ENCODE peak calls at places on chromosomes 5 and 9, in five cellular contexts. M, O, U, K and D are unnamed samples. For H3K27me3 and H3K4me1, the result is how much of the 10 kb centered on the place peaks cover.

GRCh38 chr5:18487928-18488480 is 853.7 kb downstream of the TAF11L14 start:
- DNase-seq in O (peak), K (no peak), U (no peak), M (no peak), D (no peak)

GRCh38 chr5:165981721-165982120 is 2309.7 kb upstream of the WWC1 start:
- DNase-seq in O (no peak), K (no peak), M (no peak), U (no peak), D (no peak)

GRCh38 chr9:137164370-137165249 is 5.2 kb downstream of the LRRC26 start:
- DNase-seq in K (no peak), O (no peak), M (no peak), U (no peak), D (no peak)

GRCh38 chr9:85900504-85901201 is 40.3 kb upstream of the NAA35 start:
- DNase-seq in K (peak), M (peak), O (peak), U (no peak), D (peak)

GRCh38 chr5:132012385-132013005 is 1.0 kb upstream of the ACSL6 start:
- DNase-seq in U (no peak), O (peak), K (peak), M (peak), D (no peak)

GRCh38 chr5:16964821-16965220 is 28.7 kb upstream of the MYO10 start:
- DNase-seq in U (no peak), M (no peak), K (no peak), O (no peak), D (no peak)

GRCh38 chr9:88691811-88692210 is 156.8 kb downstream of the NXNL2 start:
- DNase-seq in U (no peak), M (no peak), O (peak), K (peak), D (no peak)

GRCh38 chr9:86795861-86796497 is 151.3 kb downstream of the GAS1 start:
- DNase-seq in O (no peak), M (peak), K (peak), U (no peak), D (no peak)

GRCh38 chr5:55062039-55062779 is 38.2 kb downstream of the GZMK start:
- DNase-seq in K (no peak), M (no peak), O (no peak), U (no peak), D (peak)

GRCh38 chr9:136110082-136111061 is 8.3 kb downstream of the TMEM250 start:
- DNase-seq in U (no peak), M (no peak), K (peak), O (peak), D (peak)

GRCh38 chr5:95759005-95759404 is 27.9 kb downstream of the RHOBTB3 start:
- DNase-seq in O (peak), K (no peak), M (no peak), U (no peak), D (no peak)

GRCh38 chr9:6219981-6220380 is 4.4 kb downstream of the IL33 start:
- DNase-seq in M (no peak), O (no peak), K (peak), U (no peak), D (no peak)

GRCh38 chr5:125491986-125492385 is 745.5 kb upstream of the ZNF608 start:
- DNase-seq in U (no peak), O (no peak), K (peak), M (no peak), D (no peak)

GRCh38 chr5:141412853-141413539 is at the start of gene PCDHGA10:
- DNase-seq in M (no peak), O (peak), U (peak), K (peak), D (peak)

GRCh38 chr9:127825319-127826051 is 22.8 kb downstream of the FPGS start:
- DNase-seq in O (no peak), U (no peak), M (peak), K (no peak), D (no peak)

GRCh38 chr9:76738402-76738801 is 25.8 kb upstream of the PCA3 start:
- DNase-seq in O (no peak), M (no peak), K (no peak), U (no peak), D (no peak)

GRCh38 chr9:90642570-90643539 is at the start of gene DIRAS2:
- DNase-seq in K (peak), O (peak), M (peak), U (no peak), D (no peak)

GRCh38 chr9:9257999-9258398 is 1354.8 kb downstream of the PTPRD start:
- DNase-seq in M (no peak), O (no peak), U (no peak), K (no peak), D (no peak)

GRCh38 chr5:68554566-68555279 is 339.2 kb downstream of the PIK3R1 start:
- DNase-seq in K (peak), O (peak), M (peak), U (no peak), D (no peak)

GRCh38 chr9:136858844-136859757 is 7.0 kb downstream of the MAMDC4 start:
- DNase-seq in U (no peak), O (no peak), K (peak), M (peak), D (no peak)

GRCh38 chr9:5708414-5708813 is 79.5 kb downstream of the RIC1 start:
- DNase-seq in U (no peak), M (no peak), K (no peak), O (peak), D (no peak)

GRCh38 chr5:171336486-171337206 is 27.6 kb downstream of the TLX3 start:
- DNase-seq in U (no peak), O (peak), K (peak), M (peak), D (no peak)

GRCh38 chr5:14869286-14870164 is 2.1 kb downstream of the ANKH start:
- DNase-seq in K (no peak), O (no peak), M (no peak), U (no peak), D (peak)

GRCh38 chr9:125558453-125559084 is 148.4 kb downstream of the MAPKAP1 start:
- DNase-seq in M (no peak), O (peak), K (peak), U (peak), D (peak)

GRCh38 chr5:42005561-42006153 is 80.6 kb downstream of the FBXO4 start:
- DNase-seq in M (no peak), K (peak), U (no peak), O (peak), D (no peak)

GRCh38 chr9:137379761-137380161 is 43.2 kb downstream of the EXD3 start:
- DNase-seq in O (no peak), U (no peak), K (no peak), M (no peak), D (no peak)

GRCh38 chr9:130860458-130861316 is 25.6 kb downstream of the ABL1 start:
- DNase-seq in O (peak), U (no peak), K (peak), M (peak), D (no peak)

GRCh38 chr5:108769352-108769751 is 21.7 kb downstream of the FER start:
- DNase-seq in K (no peak), O (no peak), M (no peak), U (no peak), D (no peak)

GRCh38 chr9:71001780-71002386 is 119.5 kb downstream of the TRPM3 start:
- DNase-seq in O (no peak), M (no peak), K (peak), U (no peak), D (no peak)

GRCh38 chr5:96439477-96440184 is 6.6 kb upstream of the PCSK1 start:
- DNase-seq in K (peak), O (no peak), U (no peak), M (no peak), D (no peak)

DNA sequence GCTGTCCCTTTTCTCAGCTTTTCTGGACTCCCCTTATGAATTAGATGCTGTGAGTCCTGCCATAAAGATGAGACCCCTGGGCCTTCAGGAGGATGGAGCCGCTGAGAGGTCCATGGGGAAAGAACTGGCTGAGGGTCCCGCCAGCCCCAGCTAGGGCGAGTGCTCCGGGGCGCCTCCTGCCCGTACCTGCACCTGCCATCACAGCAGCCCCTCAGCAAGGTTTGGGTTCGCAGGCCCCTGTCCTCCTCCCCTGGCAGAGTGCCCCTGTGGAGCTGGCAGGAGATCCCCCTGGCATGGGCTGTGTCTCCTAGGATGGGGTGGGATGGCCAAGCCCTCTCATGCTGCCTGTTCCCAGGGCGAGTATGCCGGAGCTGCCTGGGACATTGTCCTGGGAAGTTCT is 64.2 kb downstream of the COL5A1 start:
- DNase-seq in K (no peak), O (no peak), U (no peak), M (no peak), D (no peak)
- H3K27ac ChIP-seq in K (no peak), O (no peak), U (no peak), M (no peak), D (no peak)

GRCh38 chr5:3606121-3606831 is 10.6 kb downstream of the IRX1 start:
- DNase-seq in M (no peak), U (no peak), K (no peak), O (no peak), D (no peak)
- H3K27me3 ChIP-seq in M (under half), U (under half), K (under half), O (under half), D (under half)

DNA sequence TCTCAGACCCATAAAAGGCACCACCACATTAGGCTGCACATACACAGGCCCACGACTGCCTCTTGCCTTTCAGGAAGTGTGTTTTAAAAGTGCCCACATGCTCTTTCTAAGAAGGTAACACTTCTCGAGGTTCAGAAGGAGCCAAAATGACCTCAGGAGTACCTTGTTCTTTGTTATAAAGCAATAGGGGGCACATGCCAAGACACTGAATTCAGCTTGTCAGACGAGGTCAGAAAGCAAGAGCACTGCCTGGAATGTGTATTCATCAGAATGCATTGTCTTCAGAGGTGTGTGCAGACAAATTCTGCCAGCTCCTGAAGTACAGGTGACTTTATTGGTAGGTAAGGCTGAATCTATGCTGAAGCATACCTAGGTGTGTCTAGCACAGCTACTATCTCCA is 114.5 kb upstream of the IRX1 start:
- DNase-seq in K (no peak), M (no peak), O (no peak), U (no peak), D (no peak)
- H3K4me1 ChIP-seq in K (under half), M (under half), O (under half), U (under half), D (under half)

GRCh38 chr9:81689343-81690175 is at the start of gene TLE1:
- DNase-seq in O (peak), U (peak), M (peak), K (peak), D (peak)

GRCh38 chr9:81683704-81684103 is 5.6 kb downstream of the TLE1 start:
- DNase-seq in M (no peak), O (no peak), K (no peak), U (no peak), D (no peak)

GRCh38 chr9:81685763-81686613 is 3.4 kb downstream of the TLE1 start:
- DNase-seq in K (peak), O (peak), M (no peak), U (no peak), D (no peak)

GRCh38 chr9:81687521-81688261 is 1.7 kb downstream of the TLE1 start:
- DNase-seq in U (no peak), M (peak), O (peak), K (peak), D (no peak)

GRCh38 chr9:81686614-81687520 is 2.5 kb downstream of the TLE1 start:
- DNase-seq in K (peak), M (peak), U (no peak), O (peak), D (no peak)
- H3K27ac ChIP-seq in K (no peak), M (peak), U (no peak), O (no peak), D (no peak)

GRCh38 chr5:7078090-7078489 is 317.8 kb upstream of the ADCY2 start:
- DNase-seq in K (no peak), U (no peak), O (no peak), M (no peak), D (no peak)

GRCh38 chr5:7073666-7074065 is 322.3 kb upstream of the ADCY2 start:
- DNase-seq in O (no peak), U (no peak), M (no peak), K (no peak), D (no peak)

GRCh38 chr5:7078901-7079300 is 317.0 kb upstream of the ADCY2 start:
- DNase-seq in O (no peak), M (no peak), U (no peak), K (no peak), D (no peak)

GRCh38 chr5:7074176-7074575 is 321.8 kb upstream of the ADCY2 start:
- DNase-seq in O (no peak), U (no peak), M (no peak), K (no peak), D (no peak)
- H3K27me3 ChIP-seq in O (under half), U (under half), M (under half), K (under half), D (under half)

GRCh38 chr5:180618830-180619562 is 27.7 kb upstream of the SCGB3A1 start:
- DNase-seq in O (peak), U (no peak), M (no peak), K (peak), D (no peak)
- H3K4me1 ChIP-seq in O (under half), U (under half), M (under half), K (under half), D (under half)